ENCODE peak calls at places on chromosomes 4 and X, in four cellular contexts. S, E, V and H are unnamed samples.

GRCh38 chrX:53223955-53224859 is 800 bp downstream of the KDM5C start:
- DNase-seq in S (no peak), E (no peak), V (peak), H (no peak)

GRCh38 chr4:152591361-152591760 is 55.5 kb upstream of the FBXW7 start:
- DNase-seq in S (no peak), E (no peak), V (peak), H (no peak)

GRCh38 chr4:99435154-99435553 is at the start of gene ADH7:
- DNase-seq in S (no peak), E (no peak), V (no peak), H (no peak)

GRCh38 chrX:107429090-107429489 is 20.4 kb upstream of the FRMPD3 start:
- DNase-seq in S (peak), E (no peak), V (peak), H (no peak)

GRCh38 chr4:82515705-82516104 is 46.1 kb downstream of the TMEM150C start:
- DNase-seq in S (peak), E (peak), V (no peak), H (peak)

GRCh38 chr4:113423631-113424030 is 337.9 kb downstream of the CAMK2D start:
- DNase-seq in S (no peak), E (no peak), V (no peak), H (no peak)

GRCh38 chr4:97395980-97396562 is 747.2 kb downstream of the STPG2 start:
- DNase-seq in S (no peak), E (no peak), V (no peak), H (no peak)

GRCh38 chrX:3582421-3582820 is 131.0 kb downstream of the PRKX start:
- DNase-seq in S (no peak), E (no peak), V (no peak), H (no peak)

GRCh38 chr4:102328045-102328444 is 17.2 kb downstream of the SLC39A8 start:
- DNase-seq in S (no peak), E (no peak), V (no peak), H (no peak)

GRCh38 chrX:47420967-47421366 is 50.6 kb downstream of the ZNF157 start:
- DNase-seq in S (no peak), E (no peak), V (no peak), H (no peak)

GRCh38 chrX:989959-990510 is 222.4 kb downstream of the CRLF2 start:
- DNase-seq in S (peak), E (peak), V (no peak), H (peak)

GRCh38 chrX:46408553-46409407 is 136.4 kb downstream of the ZNF674 start:
- DNase-seq in S (peak), E (peak), V (peak), H (peak)

GRCh38 chr4:32172086-32172485 is 1451.9 kb downstream of the PCDH7 start:
- DNase-seq in S (no peak), E (no peak), V (no peak), H (no peak)